ENCODE peak calls at places on chromosomes 2 and 18, in five cellular contexts. V, C, E, Q and I are unnamed samples.

GRCh38 chr18:54690198-54690597 is 99.2 kb downstream of the DYNAP start:
- DNase-seq in V (no peak), C (peak; percentile 58), E (no peak), Q (no peak), I (no peak)

GRCh38 chr2:181306785-181307184 is 150.4 kb upstream of the ITGA4 start:
- DNase-seq in V (no peak), C (peak; percentile 44), E (no peak), Q (no peak), I (no peak)

GRCh38 chr2:218701806-218702205 is 8.8 kb upstream of the TTLL4 start:
- DNase-seq in V (no peak), C (no peak), E (no peak), Q (no peak), I (no peak)

GRCh38 chr2:210517169-210517693 is 39.2 kb upstream of the CPS1 start:
- DNase-seq in V (no peak), C (no peak), E (no peak), Q (peak; percentile 9), I (no peak)

GRCh38 chr2:65678779-65679394 is 246.5 kb upstream of the SPRED2 start:
- DNase-seq in V (no peak), C (no peak), E (no peak), Q (no peak), I (no peak)

GRCh38 chr2:32627901-32628645 is at the start of gene TTC27:
- DNase-seq in V (peak; percentile 73), C (peak; percentile 97), E (peak; percentile 85), Q (peak; percentile 97), I (peak; percentile 97)

GRCh38 chr2:37287966-37288365 is 36.7 kb downstream of the PRKD3 start:
- DNase-seq in V (no peak), C (no peak), E (no peak), Q (no peak), I (no peak)

GRCh38 chr2:141911485-141912066 is 219.2 kb downstream of the LRP1B start:
- DNase-seq in V (no peak), C (peak; percentile 36), E (no peak), Q (peak; percentile 11), I (no peak)

GRCh38 chr2:40844353-40845277 is 392.7 kb upstream of the SLC8A1 start:
- DNase-seq in V (no peak), C (no peak), E (no peak), Q (no peak), I (peak; percentile 7)

GRCh38 chr18:58046794-58047555 is 2.9 kb downstream of the NEDD4L start:
- DNase-seq in V (no peak), C (no peak), E (no peak), Q (no peak), I (no peak)

GRCh38 chr2:68911246-68911645 is 40.0 kb upstream of the BMP10 start:
- DNase-seq in V (no peak), C (no peak), E (no peak), Q (no peak), I (no peak)

GRCh38 chr2:232162191-232162590 is 200.7 kb downstream of the DIS3L2 start:
- DNase-seq in V (no peak), C (peak; percentile 35), E (no peak), Q (no peak), I (no peak)

GRCh38 chr2:220478305-220479058 is 851.1 kb downstream of the SLC4A3 start:
- DNase-seq in V (no peak), C (no peak), E (no peak), Q (no peak), I (no peak)

GRCh38 chr2:148132400-148132799 is 111.5 kb downstream of the MBD5 start:
- DNase-seq in V (no peak), C (peak; percentile 87), E (no peak), Q (no peak), I (no peak)

GRCh38 chr2:54613794-54614257 is 109.6 kb upstream of the EML6 start:
- DNase-seq in V (no peak), C (peak; percentile 91), E (no peak), Q (no peak), I (peak; percentile 38)

GRCh38 chr2:20543579-20543887 is 96.7 kb downstream of the RHOB start:
- DNase-seq in V (no peak), C (peak; percentile 21), E (no peak), Q (no peak), I (no peak)

GRCh38 chr2:212797484-212798205 is 259.0 kb upstream of the ERBB4 start:
- DNase-seq in V (no peak), C (peak; percentile 55), E (no peak), Q (no peak), I (no peak)

GRCh38 chr2:238593678-238594077 is 167.0 kb downstream of the ASB1 start:
- DNase-seq in V (no peak), C (no peak), E (no peak), Q (no peak), I (no peak)